ENCODE peak calls at places on chromosome 2, in seven cellular contexts. One of them, this sample, is unnamed.

GRCh38 chr2:239311132-239312040 is 89.4 kb downstream of the HDAC4 start:
- DNase-seq in stimulated activated CD4-positive, alpha-beta T cell treated with anti-CD3 and anti-CD28 coated beads, Interleukin-1b, Interleukin-23, amount 100 ng/mL, for 1 hour: no peak
- DNase-seq in NCI-H1105 treated with DMSO at 0.1 percent for 48 hours: no peak
- DNase-seq in amniotic stem cell: no peak
- DNase-seq in body of pancreas: peak
- DNase-seq in T-cell: no peak
- DNase-seq in Karpas-422: no peak
- DNase-seq in this sample: peak

GRCh38 chr2:105926960-105927678 is 182.4 kb downstream of the NCK2 start:
- DNase-seq in stimulated activated CD4-positive, alpha-beta T cell treated with anti-CD3 and anti-CD28 coated beads, Interleukin-1b, Interleukin-23, amount 100 ng/mL, for 1 hour: peak
- DNase-seq in NCI-H1105 treated with DMSO at 0.1 percent for 48 hours: no peak
- DNase-seq in amniotic stem cell: no peak
- DNase-seq in body of pancreas: peak
- DNase-seq in T-cell: peak
- DNase-seq in Karpas-422: no peak
- DNase-seq in this sample: no peak

GRCh38 chr2:75595541-75596395 is 35.0 kb upstream of the EVA1A start:
- DNase-seq in stimulated activated CD4-positive, alpha-beta T cell treated with anti-CD3 and anti-CD28 coated beads, Interleukin-1b, Interleukin-23, amount 100 ng/mL, for 1 hour: no peak
- DNase-seq in NCI-H1105 treated with DMSO at 0.1 percent for 48 hours: no peak
- DNase-seq in amniotic stem cell: peak
- DNase-seq in body of pancreas: no peak
- DNase-seq in T-cell: no peak
- DNase-seq in Karpas-422: no peak
- DNase-seq in this sample: no peak

GRCh38 chr2:88201811-88202169 is 31.6 kb downstream of the THNSL2 start:
- DNase-seq in stimulated activated CD4-positive, alpha-beta T cell treated with anti-CD3 and anti-CD28 coated beads, Interleukin-1b, Interleukin-23, amount 100 ng/mL, for 1 hour: no peak
- DNase-seq in NCI-H1105 treated with DMSO at 0.1 percent for 48 hours: no peak
- DNase-seq in amniotic stem cell: no peak
- DNase-seq in body of pancreas: no peak
- DNase-seq in T-cell: no peak
- DNase-seq in Karpas-422: no peak
- DNase-seq in this sample: no peak

GRCh38 chr2:23620841-23621341 is 235.9 kb downstream of the KLHL29 start:
- DNase-seq in stimulated activated CD4-positive, alpha-beta T cell treated with anti-CD3 and anti-CD28 coated beads, Interleukin-1b, Interleukin-23, amount 100 ng/mL, for 1 hour: no peak
- DNase-seq in NCI-H1105 treated with DMSO at 0.1 percent for 48 hours: no peak
- DNase-seq in amniotic stem cell: no peak
- DNase-seq in body of pancreas: no peak
- DNase-seq in T-cell: no peak
- DNase-seq in Karpas-422: no peak
- DNase-seq in this sample: no peak

GRCh38 chr2:238101891-238102841 is 2.0 kb downstream of the ESPNL start:
- DNase-seq in stimulated activated CD4-positive, alpha-beta T cell treated with anti-CD3 and anti-CD28 coated beads, Interleukin-1b, Interleukin-23, amount 100 ng/mL, for 1 hour: no peak
- DNase-seq in NCI-H1105 treated with DMSO at 0.1 percent for 48 hours: no peak
- DNase-seq in amniotic stem cell: no peak
- DNase-seq in body of pancreas: no peak
- DNase-seq in T-cell: no peak
- DNase-seq in Karpas-422: no peak
- DNase-seq in this sample: no peak

GRCh38 chr2:140695163-140695562 is 1435.7 kb downstream of the LRP1B start:
- DNase-seq in stimulated activated CD4-positive, alpha-beta T cell treated with anti-CD3 and anti-CD28 coated beads, Interleukin-1b, Interleukin-23, amount 100 ng/mL, for 1 hour: no peak
- DNase-seq in NCI-H1105 treated with DMSO at 0.1 percent for 48 hours: no peak
- DNase-seq in amniotic stem cell: peak
- DNase-seq in body of pancreas: no peak
- DNase-seq in T-cell: no peak
- DNase-seq in Karpas-422: no peak
- DNase-seq in this sample: no peak

GRCh38 chr2:96806468-96807126 is 9.5 kb upstream of the CNNM3 start:
- DNase-seq in stimulated activated CD4-positive, alpha-beta T cell treated with anti-CD3 and anti-CD28 coated beads, Interleukin-1b, Interleukin-23, amount 100 ng/mL, for 1 hour: no peak
- DNase-seq in NCI-H1105 treated with DMSO at 0.1 percent for 48 hours: no peak
- DNase-seq in amniotic stem cell: no peak
- DNase-seq in body of pancreas: peak
- DNase-seq in T-cell: peak
- DNase-seq in Karpas-422: no peak
- DNase-seq in this sample: no peak

This sample was measured in LNCaP clone FGC.